ENCODE peak calls at places on chromosomes 13 and 19, in eight cellular contexts. L is T-helper 9 cell, W is choroid plexus epithelial cell, S is breast epithelium, H is pons, N is A172, T is EH, K is KG1. Q is an unnamed sample.

GRCh38 chr13:73602295-73602694 is 531.9 kb downstream of the KLF12 start:
- DNase-seq in L (no peak), W (peak; percentile 17), S (no peak), H (no peak), N (peak; percentile 75), T (no peak), K (no peak), Q (no peak)

GRCh38 chr13:20685042-20685441 is 18.5 kb upstream of the IL17D start:
- DNase-seq in L (no peak), W (no peak), S (no peak), H (no peak), N (no peak), T (no peak), K (no peak), Q (no peak)

GRCh38 chr13:30905932-30906383 is at the start of gene MEDAG:
- DNase-seq in L (no peak), W (peak; percentile 88), S (peak; percentile 37), H (no peak), N (no peak), T (peak; percentile 33), K (no peak), Q (no peak)

GRCh38 chr13:92270990-92271389 is 872.6 kb downstream of the GPC5 start:
- DNase-seq in L (no peak), W (no peak), S (no peak), H (no peak), N (no peak), T (no peak), K (no peak), Q (no peak)

GRCh38 chr13:79393564-79394249 is 12.3 kb downstream of the RBM26 start:
- DNase-seq in L (no peak), W (peak; percentile 84), S (no peak), H (no peak), N (no peak), T (no peak), K (no peak), Q (no peak)

GRCh38 chr13:99766641-99767045 is 204.9 kb downstream of the ZIC5 start:
- DNase-seq in L (no peak), W (peak; percentile 23), S (no peak), H (no peak), N (no peak), T (no peak), K (no peak), Q (no peak)

GRCh38 chr13:109381546-109382180 is 404.7 kb downstream of the IRS2 start:
- DNase-seq in L (no peak), W (peak; percentile 87), S (no peak), H (peak; percentile 11), N (peak; percentile 26), T (peak; percentile 91), K (no peak), Q (no peak)

GRCh38 chr19:13020002-13020414 is 24.7 kb downstream of the NFIX start:
- DNase-seq in L (no peak), W (no peak), S (no peak), H (no peak), N (no peak), T (no peak), K (no peak), Q (no peak)

Q was measured in stimulated activated naive CD4-positive, alpha-beta T cell treated with Interleukin-2 at 50 U/mL for 16 hours.